ENCODE peak calls at places on chromosome 5, in eight cellular contexts. T is fibroblast of the aortic adventitia, G is astrocyte of the spinal cord, S is BJ, P is omental fat pad, W is colonic mucosa, X is OCI-LY7, R is adrenal gland. A is an unnamed sample.

GRCh38 chr5:113127021-113127420 is 150.4 kb downstream of the DCP2 start:
- DNase-seq in P (no peak), R (no peak), X (no peak), W (no peak), S (no peak), G (no peak), T (no peak), A (no peak)

GRCh38 chr5:174453690-174454089 is 270.7 kb upstream of the MSX2 start:
- DNase-seq in X (no peak), W (no peak), G (no peak), T (no peak), P (no peak), S (no peak), R (no peak), A (no peak)

GRCh38 chr5:80231243-80231642 is 24.6 kb downstream of the SERINC5 start:
- DNase-seq in P (no peak), R (no peak), T (peak), X (no peak), G (peak), W (no peak), S (peak), A (no peak)

GRCh38 chr5:87741891-87742290 is 329.2 kb upstream of the CCNH start:
- DNase-seq in X (no peak), S (no peak), T (no peak), W (no peak), G (no peak), R (no peak), P (no peak), A (no peak)

GRCh38 chr5:2747372-2748179 is 3.9 kb downstream of the IRX2 start:
- DNase-seq in X (no peak), P (no peak), G (peak), R (no peak), W (no peak), T (no peak), S (no peak), A (no peak)

GRCh38 chr5:133610489-133611356 is 1.6 kb downstream of the FSTL4 start:
- DNase-seq in W (peak), T (no peak), R (peak), G (peak), P (no peak), S (no peak), X (no peak), A (no peak)

GRCh38 chr5:135473956-135474670 is 22.0 kb upstream of the TIFAB start:
- DNase-seq in W (no peak), R (no peak), X (no peak), T (no peak), G (no peak), S (no peak), P (no peak), A (peak)

GRCh38 chr5:143217065-143217803 is 186.3 kb downstream of the NR3C1 start:
- DNase-seq in W (no peak), R (no peak), T (peak), X (no peak), G (no peak), P (no peak), S (no peak), A (no peak)

GRCh38 chr5:113607361-113607760 is 93.9 kb downstream of the YTHDC2 start:
- DNase-seq in R (no peak), G (no peak), W (no peak), S (no peak), T (no peak), X (no peak), P (no peak), A (no peak)

GRCh38 chr5:154157483-154158378 is 32.8 kb upstream of the GALNT10 start:
- DNase-seq in T (no peak), G (no peak), R (no peak), S (no peak), W (no peak), P (no peak), X (no peak), A (no peak)
- TF ChIP-seq CTCF in T (peak), G (peak), R (no peak), S (peak), W (peak), P (no peak), X (peak), A (peak)

GRCh38 chr5:126837242-126837641 is 60.3 kb downstream of the LMNB1 start:
- DNase-seq in G (no peak), R (no peak), P (no peak), T (no peak), S (no peak), X (no peak), W (no peak), A (no peak)

GRCh38 chr5:126836778-126837177 is 59.8 kb downstream of the LMNB1 start:
- DNase-seq in P (no peak), R (no peak), S (no peak), G (no peak), W (no peak), T (no peak), X (no peak), A (no peak)

GRCh38 chr5:126837907-126838539 is 61.1 kb downstream of the LMNB1 start:
- DNase-seq in G (peak), R (no peak), W (no peak), S (no peak), T (peak), X (no peak), P (no peak), A (no peak)
- TF ChIP-seq CTCF in G (peak), R (peak), W (peak), S (peak), T (peak), X (no peak), P (no peak), A (peak)

DNA sequence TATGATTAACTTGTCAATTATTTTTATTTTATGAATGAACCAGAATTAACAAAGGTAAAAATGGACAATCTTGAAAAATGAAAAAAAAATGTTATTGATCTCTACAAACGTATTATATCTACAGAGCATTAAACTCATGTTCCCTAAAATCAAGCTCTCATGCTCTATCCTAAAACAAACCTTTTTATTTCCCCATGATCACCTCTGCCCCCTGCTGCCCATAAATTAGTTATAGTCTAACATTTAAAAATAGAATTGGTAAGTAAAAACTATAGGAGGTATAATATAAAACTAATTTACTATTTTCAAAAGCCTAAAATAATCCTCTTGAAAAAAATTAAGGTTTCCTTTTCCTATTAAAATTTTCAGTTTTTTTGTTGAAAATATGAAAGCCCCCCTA is 168.0 kb upstream of the POU5F2 start:
- DNase-seq in W (no peak), R (no peak), G (peak), T (peak), S (no peak), X (no peak), P (no peak), A (no peak)
- TF ChIP-seq CTCF in W (no peak), R (no peak), G (peak), T (peak), S (peak), X (peak), P (no peak), A (peak)

GRCh38 chr5:7493622-7494021 is 97.7 kb downstream of the ADCY2 start:
- DNase-seq in X (no peak), P (no peak), S (no peak), G (no peak), R (no peak), W (no peak), T (no peak), A (no peak)

GRCh38 chr5:7492371-7492770 is 96.4 kb downstream of the ADCY2 start:
- DNase-seq in S (no peak), T (no peak), G (no peak), X (no peak), R (no peak), P (no peak), W (no peak), A (no peak)

GRCh38 chr5:7494446-7495132 is 98.7 kb downstream of the ADCY2 start:
- DNase-seq in W (no peak), S (no peak), R (no peak), P (no peak), X (no peak), T (no peak), G (no peak), A (no peak)

GRCh38 chr5:7488734-7489133 is 92.8 kb downstream of the ADCY2 start:
- DNase-seq in G (no peak), T (no peak), W (no peak), X (no peak), R (no peak), P (no peak), S (no peak), A (no peak)
- TF ChIP-seq CTCF in G (no peak), T (no peak), W (no peak), X (no peak), R (no peak), P (no peak), S (no peak), A (no peak)

GRCh38 chr5:63822633-63823032 is 139.6 kb downstream of the HTR1A start:
- DNase-seq in S (no peak), G (no peak), P (no peak), X (no peak), R (no peak), T (no peak), W (no peak), A (no peak)
- TF ChIP-seq CTCF in S (no peak), G (no peak), P (no peak), X (no peak), R (no peak), T (no peak), W (no peak), A (peak)

GRCh38 chr5:179023528-179024189 is at the start of gene ZNF879:
- DNase-seq in S (peak), X (peak), R (peak), W (peak), T (peak), G (peak), P (peak), A (peak)
- TF ChIP-seq CTCF in S (no peak), X (no peak), R (no peak), W (no peak), T (no peak), G (no peak), P (no peak), A (no peak)

GRCh38 chr5:76602094-76602726 is 21.0 kb downstream of the F2RL2 start:
- DNase-seq in T (peak), X (no peak), G (peak), R (no peak), P (no peak), S (no peak), W (no peak), A (no peak)
- TF ChIP-seq CTCF in T (peak), X (peak), G (peak), R (no peak), P (no peak), S (peak), W (no peak), A (peak)